ENCODE peak calls at places on chromosomes 3 and 15, in five cellular contexts. O, V, W, M and J are unnamed samples.

GRCh38 chr3:186529204-186529999 is 14.8 kb downstream of the CRYGS start:
- DNase-seq in V (no peak), M (peak; percentile 68), O (no peak), W (no peak), J (no peak)

GRCh38 chr3:126551066-126551838 is 7.5 kb downstream of the C3orf22 start:
- DNase-seq in M (no peak), W (no peak), O (no peak), V (peak; percentile 10), J (no peak)

GRCh38 chr3:136305879-136306278 is 55.7 kb downstream of the PCCB start:
- DNase-seq in W (no peak), M (no peak), O (no peak), V (no peak), J (no peak)

GRCh38 chr3:42013652-42014442 is 51.9 kb upstream of the ULK4 start:
- DNase-seq in M (peak; percentile 70), O (peak; percentile 43), W (peak; percentile 41), V (peak; percentile 46), J (no peak)

GRCh38 chr3:52777959-52778805 is 783 bp downstream of the ITIH1 start:
- DNase-seq in V (peak; percentile 13), M (peak; percentile 35), W (no peak), O (no peak), J (peak; percentile 0)

GRCh38 chr15:69758810-69759410 is 306.3 kb downstream of the RPLP1 start:
- DNase-seq in O (peak; percentile 17), W (no peak), V (peak; percentile 64), M (peak; percentile 95), J (no peak)

GRCh38 chr15:71746719-71747118 is 63.6 kb upstream of the NR2E3 start:
- DNase-seq in W (no peak), M (no peak), O (no peak), V (no peak), J (no peak)

GRCh38 chr15:38706956-38707355 is 142.3 kb upstream of the RASGRP1 start:
- DNase-seq in O (no peak), V (no peak), M (no peak), W (no peak), J (no peak)

GRCh38 chr3:42705962-42706585 is 3.5 kb upstream of the HHATL start:
- DNase-seq in M (peak; percentile 27), V (no peak), O (no peak), W (no peak), J (no peak)

GRCh38 chr3:108406661-108407206 is 103.7 kb downstream of the MYH15 start:
- DNase-seq in V (no peak), W (no peak), O (peak; percentile 35), M (peak; percentile 62), J (no peak)

GRCh38 chr3:161500057-161500836 is 3.6 kb downstream of the OTOL1 start:
- DNase-seq in M (no peak), V (no peak), O (no peak), W (no peak), J (no peak)

GRCh38 chr15:62899090-62899493 is 143.5 kb upstream of the TPM1 start:
- DNase-seq in M (peak; percentile 75), O (peak; percentile 60), V (no peak), W (no peak), J (no peak)

GRCh38 chr3:15768421-15769255 is 29.1 kb downstream of the ANKRD28 start:
- DNase-seq in V (no peak), O (peak; percentile 30), W (peak; percentile 20), M (no peak), J (no peak)

GRCh38 chr15:25504307-25504706 is 65.5 kb upstream of the UBE3A start:
- DNase-seq in V (no peak), M (no peak), W (no peak), O (no peak), J (no peak)

GRCh38 chr3:138768946-138769345 is 65.8 kb downstream of the PIK3CB start:
- DNase-seq in W (no peak), O (no peak), V (no peak), M (no peak), J (no peak)

GRCh38 chr3:138767498-138768104 is 67.1 kb downstream of the PIK3CB start:
- DNase-seq in O (no peak), M (no peak), V (no peak), W (no peak), J (no peak)

GRCh38 chr3:138771585-138771984 is 63.1 kb downstream of the PIK3CB start:
- DNase-seq in W (no peak), M (no peak), O (no peak), V (no peak), J (no peak)

GRCh38 chr3:138768126-138768525 is 66.6 kb downstream of the PIK3CB start:
- DNase-seq in M (no peak), W (no peak), O (no peak), V (no peak), J (no peak)
- H3K36me3 ChIP-seq in M (no peaks in the 10 kb centered on the region), W (peaks cover 10% of the 10 kb centered on the region), O (no peaks in the 10 kb centered on the region), V (peaks cover 14% of the 10 kb centered on the region), J (no peaks in the 10 kb centered on the region)

GRCh38 chr3:138437281-138437680 is 2.9 kb downstream of the ESYT3 start:
- DNase-seq in W (no peak), V (no peak), M (peak; percentile 42), O (no peak), J (no peak)
- TF ChIP-seq CTCF in W (no peak), V (no peak), M (no peak), O (no peak), J (no peak)

GRCh38 chr15:29053006-29053405 is 167.2 kb downstream of the APBA2 start:
- DNase-seq in V (no peak), W (no peak), O (no peak), M (no peak), J (no peak)
- H3K27me3 ChIP-seq in V (no peaks in the 10 kb centered on the region), W (peaks cover 3% of the 10 kb centered on the region), O (no peaks in the 10 kb centered on the region), M (no peaks in the 10 kb centered on the region), J (no peaks in the 10 kb centered on the region)

DNA sequence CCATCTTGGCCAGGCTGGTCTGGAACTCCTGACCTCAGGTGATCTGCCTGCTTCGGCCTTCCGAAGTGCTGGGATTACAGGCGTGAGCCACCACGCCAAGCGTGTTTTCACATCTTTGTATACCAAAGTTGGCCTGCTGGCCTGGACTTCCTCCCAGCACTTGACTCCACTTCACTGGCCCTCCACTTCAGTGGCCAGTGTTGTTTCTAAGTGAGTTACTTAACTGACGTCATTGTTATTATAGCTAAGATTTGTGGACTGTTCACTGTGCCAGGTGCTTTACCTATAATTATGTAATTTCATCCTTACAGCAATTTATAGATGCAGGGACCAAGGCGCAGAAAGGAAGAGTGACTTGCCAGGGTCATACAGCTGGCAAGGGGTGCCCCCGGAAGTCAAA is 52.0 kb downstream of the HRH1 start:
- DNase-seq in V (no peak), M (no peak), W (no peak), O (no peak), J (no peak)
- H3K36me3 ChIP-seq in V (no peaks in the 10 kb centered on the region), M (no peaks in the 10 kb centered on the region), W (no peaks in the 10 kb centered on the region), O (no peaks in the 10 kb centered on the region), J (no peaks in the 10 kb centered on the region)

DNA sequence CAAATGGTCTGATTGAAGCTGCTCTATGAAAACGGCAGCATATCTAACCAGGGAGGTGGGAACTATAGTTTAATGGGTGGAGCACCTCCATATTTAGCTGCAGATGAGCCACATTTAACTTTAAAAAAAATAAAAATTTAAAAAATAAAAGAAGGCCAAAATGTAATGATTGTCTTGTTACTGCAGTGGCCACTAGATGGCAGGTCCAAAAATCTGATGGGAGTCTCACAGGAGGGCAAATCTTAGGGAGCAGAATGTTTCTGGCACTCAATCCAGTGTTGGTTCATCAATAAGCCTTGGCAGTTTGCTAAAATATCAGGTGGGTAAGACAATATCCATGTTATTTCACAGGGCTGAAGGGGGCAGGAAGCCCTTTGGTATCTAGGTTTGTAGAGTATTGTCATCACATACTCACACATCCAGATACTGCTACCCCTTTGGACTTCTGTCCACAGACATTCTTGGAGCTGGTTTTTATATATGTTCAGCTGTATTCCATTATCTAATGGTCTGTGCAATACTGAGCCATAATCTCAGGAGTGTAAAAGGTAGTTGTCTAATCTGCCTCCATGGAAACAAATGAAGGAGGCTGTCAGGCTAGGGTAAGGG is 233.3 kb downstream of the TIGIT start:
- DNase-seq in W (no peak), V (no peak), O (no peak), M (no peak), J (no peak)
- TF ChIP-seq CTCF in W (no peak), V (no peak), O (peak; percentile 26), M (peak; percentile 27), J (peak; percentile 29)

GRCh38 chr3:40350529-40350928 is 36.5 kb upstream of the ENTPD3 start:
- DNase-seq in O (no peak), W (no peak), M (no peak), V (no peak), J (no peak)
- H3K27me3 ChIP-seq in O (no peaks in the 10 kb centered on the region), W (no peaks in the 10 kb centered on the region), M (no peaks in the 10 kb centered on the region), V (no peaks in the 10 kb centered on the region), J (no peaks in the 10 kb centered on the region)

GRCh38 chr3:138351916-138352555 is 3.7 kb downstream of the MRAS start:
- DNase-seq in M (no peak), V (no peak), O (no peak), W (peak; percentile 34), J (peak; percentile 51)
- H3K36me3 ChIP-seq in M (no peaks in the 10 kb centered on the region), V (peaks cover 6% of the 10 kb centered on the region), O (no peaks in the 10 kb centered on the region), W (peaks cover 27% of the 10 kb centered on the region), J (no peaks in the 10 kb centered on the region)

DNA sequence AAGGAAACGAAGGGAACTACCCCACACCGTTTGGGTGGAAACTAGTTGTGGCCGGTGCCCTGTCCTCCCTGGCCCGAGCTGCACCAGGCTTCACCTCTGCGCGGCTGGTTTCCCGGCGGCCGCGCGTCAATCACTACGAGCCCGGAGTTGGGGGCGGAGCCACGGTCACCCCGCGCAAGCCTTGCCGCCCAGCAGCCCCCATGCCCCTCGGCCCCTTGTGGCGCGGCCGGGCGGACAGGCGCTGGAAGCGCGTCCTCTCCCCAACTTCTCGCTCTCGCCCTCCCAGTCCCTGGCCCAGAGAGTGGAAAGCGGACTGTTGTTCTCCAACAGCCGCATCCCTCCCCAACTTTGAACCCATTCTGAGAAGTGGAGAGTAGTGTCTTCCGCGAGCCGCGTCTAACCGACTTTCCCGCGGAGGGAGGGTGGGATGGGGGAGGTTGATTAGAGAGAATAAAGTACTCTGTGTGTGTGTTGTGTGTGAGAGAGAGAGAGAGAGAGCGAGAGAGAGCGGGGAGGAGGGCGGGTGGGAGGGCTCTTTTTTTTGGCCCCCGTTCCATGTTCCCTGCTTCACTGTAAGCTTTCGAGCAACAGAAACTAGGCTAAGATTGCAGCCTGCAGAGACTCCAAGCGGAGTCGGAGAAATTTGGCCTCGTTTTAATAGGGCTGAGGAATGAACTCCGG is 1.4 kb upstream of the MEIS2 start:
- DNase-seq in W (peak; percentile 84), O (peak; percentile 78), V (peak; percentile 74), M (peak; percentile 69), J (no peak)
- TF ChIP-seq CTCF in W (no peak), O (no peak), V (no peak), M (no peak), J (no peak)

DNA sequence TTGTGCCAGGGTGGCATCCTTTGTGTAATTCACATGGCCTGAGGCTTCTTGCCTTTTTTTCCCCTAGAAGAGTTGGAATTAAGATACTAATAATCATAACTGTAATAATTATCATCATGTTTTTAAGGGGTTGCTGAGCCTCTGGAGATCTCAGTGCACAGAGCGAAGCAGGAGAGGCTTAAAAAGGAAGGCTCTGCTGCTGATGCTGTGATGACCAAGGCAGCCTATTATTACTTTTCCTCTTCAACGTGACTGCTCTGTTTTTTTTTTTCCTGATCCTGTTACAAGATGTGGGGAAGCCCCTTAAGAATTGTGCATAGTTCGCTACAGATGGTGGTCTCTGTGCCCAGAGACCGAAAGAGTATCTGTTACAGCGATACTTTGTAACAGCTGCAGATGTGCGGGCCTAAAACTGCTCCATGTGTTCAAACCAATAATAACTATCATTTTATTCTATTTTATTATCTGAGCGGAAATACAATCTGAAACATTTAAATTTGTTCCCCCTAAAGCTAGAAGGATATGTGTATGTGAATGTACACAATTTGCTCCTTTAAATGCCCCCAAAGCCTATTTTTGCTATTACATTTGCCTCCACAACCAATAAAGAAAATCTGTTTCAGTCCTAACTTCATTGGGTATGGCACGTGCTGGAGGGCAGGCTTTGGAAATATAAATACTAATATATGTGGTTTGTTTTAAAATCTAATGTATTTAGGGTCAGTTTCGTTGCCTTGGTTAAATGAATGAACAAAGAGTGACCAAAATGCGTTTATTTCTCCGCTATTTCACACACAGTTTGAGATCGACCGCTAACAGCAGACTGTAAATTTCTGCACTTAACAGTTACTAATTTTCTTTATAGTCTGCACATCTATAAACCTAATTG is 4.6 kb downstream of the SHOX2 start:
- DNase-seq in W (no peak), V (no peak), O (no peak), M (no peak), J (no peak)
- H3K27me3 ChIP-seq in W (peaks cover 56% of the 10 kb centered on the region), V (peaks cover 100% of the 10 kb centered on the region), O (no peaks in the 10 kb centered on the region), M (peaks cover 81% of the 10 kb centered on the region), J (peaks cover 45% of the 10 kb centered on the region)